ENCODE peak calls at places on chromosomes 6 and 20, in ten cellular contexts. J, X, W, E, R, H, K, L, Z and G are unnamed samples.

GRCh38 chr6:100246206-100246605 is 218.5 kb downstream of the SIM1 start:
- DNase-seq in J (no peak), X (no peak), W (no peak), E (no peak), R (no peak), H (no peak), K (no peak), L (no peak), Z (peak; percentile 53), G (no peak)

GRCh38 chr6:17442196-17442595 is 48.8 kb downstream of the CAP2 start:
- DNase-seq in J (no peak), X (no peak), W (no peak), E (no peak), R (no peak), H (no peak), K (no peak), L (no peak), Z (no peak), G (no peak)

GRCh38 chr20:56386219-56386618 is 5.8 kb downstream of the AURKA start:
- DNase-seq in J (no peak), X (no peak), W (no peak), E (no peak), R (no peak), H (no peak), K (no peak), L (no peak), Z (no peak), G (peak; percentile 39)

GRCh38 chr6:16438677-16439615 is 200.6 kb downstream of the GMPR start:
- DNase-seq in J (no peak), X (no peak), W (no peak), E (peak; percentile 3), R (no peak), H (no peak), K (peak; percentile 10), L (peak; percentile 4), Z (peak; percentile 61), G (no peak)

GRCh38 chr6:95248501-95248900 is 328.8 kb upstream of the MANEA start:
- DNase-seq in J (no peak), X (no peak), W (no peak), E (no peak), R (no peak), H (no peak), K (no peak), L (no peak), Z (no peak), G (no peak)

GRCh38 chr6:138778331-138778730 is 4.8 kb downstream of the CCDC28A start:
- DNase-seq in J (no peak), X (no peak), W (no peak), E (no peak), R (no peak), H (no peak), K (no peak), L (no peak), Z (no peak), G (no peak)

GRCh38 chr20:45798935-45799642 is 7.3 kb downstream of the DNTTIP1 start:
- DNase-seq in J (no peak), X (peak; percentile 55), W (peak; percentile 67), E (peak; percentile 69), R (peak; percentile 51), H (no peak), K (no peak), L (no peak), Z (no peak), G (peak; percentile 61)

GRCh38 chr20:43508604-43509040 is 1.1 kb downstream of the L3MBTL1 start:
- DNase-seq in J (no peak), X (no peak), W (no peak), E (no peak), R (no peak), H (no peak), K (no peak), L (no peak), Z (no peak), G (no peak)

GRCh38 chr6:100177956-100178355 is 183.9 kb upstream of the MCHR2 start:
- DNase-seq in J (no peak), X (no peak), W (no peak), E (no peak), R (no peak), H (no peak), K (no peak), L (no peak), Z (no peak), G (no peak)

GRCh38 chr20:840858-841567 is 7.5 kb downstream of the FAM110A start:
- DNase-seq in J (peak; percentile 82), X (no peak), W (peak; percentile 38), E (no peak), R (no peak), H (no peak), K (no peak), L (no peak), Z (no peak), G (peak; percentile 33)

GRCh38 chr6:157599191-157599590 is 218.2 kb downstream of the ZDHHC14 start:
- DNase-seq in J (no peak), X (no peak), W (no peak), E (no peak), R (no peak), H (no peak), K (no peak), L (no peak), Z (no peak), G (no peak)

GRCh38 chr6:97187951-97188350 is 95.1 kb downstream of the MMS22L start:
- DNase-seq in J (no peak), X (no peak), W (no peak), E (no peak), R (no peak), H (no peak), K (no peak), L (no peak), Z (peak; percentile 36), G (no peak)

GRCh38 chr6:66605011-66605410 is 898.0 kb upstream of the EYS start:
- DNase-seq in J (no peak), X (no peak), W (no peak), E (no peak), R (no peak), H (peak; percentile 61), K (peak; percentile 49), L (no peak), Z (peak; percentile 3), G (no peak)

GRCh38 chr6:42451595-42452170 is at the start of gene TRERF1:
- DNase-seq in J (peak; percentile 76), X (peak; percentile 38), W (peak; percentile 55), E (peak; percentile 66), R (no peak), H (no peak), K (peak; percentile 39), L (peak; percentile 55), Z (peak; percentile 64), G (no peak)

GRCh38 chr20:20010639-20011500 is 6.3 kb upstream of the NAA20 start:
- DNase-seq in J (no peak), X (no peak), W (no peak), E (peak; percentile 12), R (no peak), H (no peak), K (no peak), L (peak; percentile 56), Z (peak; percentile 58), G (peak; percentile 91)

GRCh38 chr6:57038906-57039305 is 7.6 kb upstream of the KIAA1586 start:
- DNase-seq in J (no peak), X (no peak), W (no peak), E (no peak), R (no peak), H (no peak), K (no peak), L (no peak), Z (no peak), G (no peak)

GRCh38 chr6:36756761-36757160 is 59.1 kb downstream of the RAB44 start:
- DNase-seq in J (no peak), X (no peak), W (no peak), E (no peak), R (no peak), H (no peak), K (no peak), L (no peak), Z (no peak), G (no peak)

GRCh38 chr20:37914672-37915433 is 11.9 kb downstream of the VSTM2L start:
- DNase-seq in J (no peak), X (no peak), W (peak; percentile 22), E (no peak), R (no peak), H (no peak), K (no peak), L (no peak), Z (no peak), G (peak; percentile 41)

GRCh38 chr6:159012201-159012600 is 12.2 kb upstream of the RSPH3 start:
- DNase-seq in J (no peak), X (no peak), W (no peak), E (no peak), R (no peak), H (peak; percentile 43), K (no peak), L (no peak), Z (peak; percentile 81), G (no peak)

GRCh38 chr20:6231551-6231950 is 108.7 kb upstream of the FERMT1 start:
- DNase-seq in J (no peak), X (no peak), W (no peak), E (no peak), R (no peak), H (peak; percentile 24), K (no peak), L (no peak), Z (peak; percentile 41), G (no peak)

GRCh38 chr6:151413372-151414145 is 22.2 kb upstream of the ZBTB2 start:
- DNase-seq in J (no peak), X (no peak), W (no peak), E (peak; percentile 25), R (no peak), H (no peak), K (no peak), L (no peak), Z (no peak), G (no peak)

GRCh38 chr6:111591370-111591900 is 14.2 kb downstream of the TRAF3IP2 start:
- DNase-seq in J (peak; percentile 80), X (no peak), W (no peak), E (peak; percentile 52), R (peak; percentile 95), H (peak; percentile 92), K (peak; percentile 98), L (peak; percentile 98), Z (peak; percentile 98), G (peak; percentile 88)

GRCh38 chr6:52127957-52128356 is 40.5 kb upstream of the PKHD1 start:
- DNase-seq in J (no peak), X (no peak), W (no peak), E (no peak), R (no peak), H (no peak), K (no peak), L (no peak), Z (no peak), G (no peak)

GRCh38 chr6:169830876-169831275 is 79.5 kb downstream of the ERMARD start:
- DNase-seq in J (no peak), X (no peak), W (no peak), E (no peak), R (no peak), H (no peak), K (no peak), L (no peak), Z (no peak), G (no peak)

GRCh38 chr6:99073223-99073622 is 125.5 kb upstream of the FBXL4 start:
- DNase-seq in J (no peak), X (no peak), W (no peak), E (no peak), R (no peak), H (no peak), K (no peak), L (no peak), Z (no peak), G (no peak)

GRCh38 chr6:43964659-43965570 is 162.3 kb downstream of the MRPL14 start:
- DNase-seq in J (no peak), X (no peak), W (no peak), E (no peak), R (no peak), H (no peak), K (no peak), L (no peak), Z (no peak), G (no peak)

GRCh38 chr20:61161649-61162210 is 90.3 kb upstream of the CDH4 start:
- DNase-seq in J (no peak), X (no peak), W (no peak), E (no peak), R (no peak), H (no peak), K (no peak), L (no peak), Z (no peak), G (no peak)

GRCh38 chr20:62774076-62774714 is 22.1 kb upstream of the MRGBP start:
- DNase-seq in J (no peak), X (no peak), W (no peak), E (no peak), R (no peak), H (no peak), K (no peak), L (no peak), Z (no peak), G (no peak)